ENCODE peak calls at places on chromosomes 3 and 15, in four cellular contexts. X is ovary, B is IMR-90, W is adrenal gland. Y is an unnamed sample. For H3K27me3, the result is how much of the 10 kb centered on the place peaks cover.

GRCh38 chr15:34737379-34737928 is 17.3 kb downstream of the GJD2 start:
- DNase-seq in X (no peak), B (peak), W (no peak), Y (no peak)

GRCh38 chr15:60423540-60423939 is 25.8 kb upstream of the ANXA2 start:
- DNase-seq in X (no peak), B (peak), W (no peak), Y (no peak)

GRCh38 chr15:88615303-88616107 is 5.6 kb upstream of the AEN start:
- DNase-seq in X (no peak), B (no peak), W (no peak), Y (no peak)

GRCh38 chr15:75594276-75594675 is 15.2 kb upstream of the PTPN9 start:
- DNase-seq in X (no peak), B (no peak), W (no peak), Y (no peak)

GRCh38 chr3:66449411-66449931 is 51.4 kb downstream of the LRIG1 start:
- DNase-seq in X (no peak), B (no peak), W (no peak), Y (no peak)

GRCh38 chr3:66581261-66581660 is 80.4 kb upstream of the LRIG1 start:
- DNase-seq in X (no peak), B (no peak), W (no peak), Y (no peak)

GRCh38 chr3:193917096-193917495 is 218.9 kb upstream of the HES1 start:
- DNase-seq in X (no peak), B (no peak), W (no peak), Y (no peak)

GRCh38 chr15:70560617-70561328 is 202.6 kb downstream of the UACA start:
- DNase-seq in X (no peak), B (no peak), W (peak), Y (no peak)

GRCh38 chr3:120640231-120640630 is 41.8 kb downstream of the HGD start:
- DNase-seq in X (no peak), B (no peak), W (no peak), Y (no peak)

GRCh38 chr15:71572452-71573053 is 237.8 kb upstream of the NR2E3 start:
- DNase-seq in X (no peak), B (no peak), W (no peak), Y (no peak)

GRCh38 chr3:56468184-56469106 is at the start of gene ERC2:
- DNase-seq in X (peak), B (no peak), W (peak), Y (no peak)

GRCh38 chr3:61718565-61718964 is 157.2 kb downstream of the PTPRG start:
- DNase-seq in X (no peak), B (no peak), W (no peak), Y (no peak)

GRCh38 chr15:67836477-67836876 is 3.4 kb downstream of the RNU6-1 start:
- DNase-seq in X (peak), B (peak), W (peak), Y (no peak)

GRCh38 chr15:89680282-89680873 is 1.2 kb upstream of the PLIN1 start:
- DNase-seq in X (peak), B (peak), W (peak), Y (peak)

GRCh38 chr15:88139936-88140335 is 116.6 kb downstream of the NTRK3 start:
- DNase-seq in X (no peak), B (no peak), W (no peak), Y (no peak)

GRCh38 chr3:134864644-134865043 is 69.6 kb downstream of the EPHB1 start:
- DNase-seq in X (no peak), B (no peak), W (peak), Y (no peak)

GRCh38 chr15:85865070-85865684 is 70.5 kb upstream of the KLHL25 start:
- DNase-seq in X (no peak), B (peak), W (peak), Y (peak)

GRCh38 chr15:78675206-78675605 is 34.2 kb upstream of the CHRNB4 start:
- DNase-seq in X (no peak), B (no peak), W (no peak), Y (no peak)

GRCh38 chr3:135514064-135514455 is 451.5 kb upstream of the PPP2R3A start:
- DNase-seq in X (no peak), B (no peak), W (no peak), Y (no peak)

GRCh38 chr3:12229896-12230295 is 59.0 kb upstream of the PPARG start:
- DNase-seq in X (no peak), B (no peak), W (no peak), Y (no peak)

GRCh38 chr3:73669268-73669667 is 44.5 kb upstream of the PDZRN3 start:
- DNase-seq in X (no peak), B (peak), W (no peak), Y (no peak)

GRCh38 chr15:85137507-85138175 is 156.0 kb downstream of the PDE8A start:
- DNase-seq in X (no peak), B (peak), W (no peak), Y (no peak)

GRCh38 chr15:49225572-49226281 is 55.7 kb downstream of the GALK2 start:
- DNase-seq in X (no peak), B (peak), W (no peak), Y (no peak)
- TF ChIP-seq CTCF in X (no peak), B (peak), W (no peak), Y (no peak)

GRCh38 chr15:36880913-36881290 is 219.4 kb downstream of the MEIS2 start:
- DNase-seq in X (no peak), B (no peak), W (no peak), Y (no peak)
- H3K27me3 ChIP-seq in X (under half), B (under half), W (under half), Y (under half)

DNA sequence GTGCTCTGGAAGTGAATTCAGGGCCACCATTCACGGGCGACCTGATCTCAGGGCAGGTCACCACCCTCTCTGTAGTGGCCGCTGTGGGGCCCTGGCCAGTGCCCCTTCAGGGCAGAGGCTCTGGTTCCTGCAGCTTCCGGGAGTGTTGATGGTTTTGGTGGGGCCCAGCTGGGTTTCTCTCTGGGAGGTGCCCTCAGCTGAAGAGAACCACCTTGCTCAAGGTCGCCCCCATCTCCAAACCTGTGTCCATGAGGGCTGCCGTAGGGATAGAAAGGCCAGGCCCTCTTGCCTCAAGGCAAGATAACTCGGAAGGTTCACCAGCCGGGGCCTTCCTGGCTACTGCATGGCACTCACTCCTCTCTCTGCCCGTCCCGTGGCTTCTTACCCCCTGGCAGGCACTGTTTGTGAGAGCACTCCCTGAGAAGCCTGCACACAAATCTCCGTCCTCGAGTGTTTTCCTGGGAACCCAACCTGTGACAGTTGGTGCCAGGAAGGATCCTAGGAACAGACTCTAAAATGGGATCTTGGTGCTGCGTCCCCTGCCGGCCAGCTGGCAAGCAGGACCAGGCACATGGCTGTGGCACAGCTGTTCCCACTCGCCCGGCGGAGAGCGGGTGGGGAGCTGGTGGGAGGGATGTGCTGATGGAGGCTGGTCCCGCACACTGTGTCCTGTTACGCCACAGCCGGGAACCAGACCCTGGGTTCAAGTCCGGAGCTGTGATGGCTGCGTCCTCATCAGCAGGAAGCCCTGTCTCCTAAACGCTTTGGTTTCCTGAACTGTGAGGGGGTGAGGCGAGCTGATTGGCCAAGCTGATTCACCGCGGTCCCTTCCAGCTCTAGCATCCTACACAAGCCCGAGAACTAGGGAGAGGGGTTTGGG is 23.2 kb upstream of the PIGZ start:
- DNase-seq in X (no peak), B (no peak), W (no peak), Y (no peak)
- TF ChIP-seq CTCF in X (no peak), B (no peak), W (no peak), Y (no peak)

GRCh38 chr3:10703875-10704274 is 112.2 kb upstream of the SLC6A11 start:
- DNase-seq in X (no peak), B (peak), W (no peak), Y (no peak)

GRCh38 chr3:10709110-10709781 is 106.8 kb upstream of the SLC6A11 start:
- DNase-seq in X (no peak), B (no peak), W (no peak), Y (no peak)

GRCh38 chr3:10707984-10708868 is 107.8 kb upstream of the SLC6A11 start:
- DNase-seq in X (no peak), B (no peak), W (no peak), Y (no peak)

GRCh38 chr3:10706156-10707088 is 109.6 kb upstream of the SLC6A11 start:
- DNase-seq in X (no peak), B (no peak), W (no peak), Y (no peak)

DNA sequence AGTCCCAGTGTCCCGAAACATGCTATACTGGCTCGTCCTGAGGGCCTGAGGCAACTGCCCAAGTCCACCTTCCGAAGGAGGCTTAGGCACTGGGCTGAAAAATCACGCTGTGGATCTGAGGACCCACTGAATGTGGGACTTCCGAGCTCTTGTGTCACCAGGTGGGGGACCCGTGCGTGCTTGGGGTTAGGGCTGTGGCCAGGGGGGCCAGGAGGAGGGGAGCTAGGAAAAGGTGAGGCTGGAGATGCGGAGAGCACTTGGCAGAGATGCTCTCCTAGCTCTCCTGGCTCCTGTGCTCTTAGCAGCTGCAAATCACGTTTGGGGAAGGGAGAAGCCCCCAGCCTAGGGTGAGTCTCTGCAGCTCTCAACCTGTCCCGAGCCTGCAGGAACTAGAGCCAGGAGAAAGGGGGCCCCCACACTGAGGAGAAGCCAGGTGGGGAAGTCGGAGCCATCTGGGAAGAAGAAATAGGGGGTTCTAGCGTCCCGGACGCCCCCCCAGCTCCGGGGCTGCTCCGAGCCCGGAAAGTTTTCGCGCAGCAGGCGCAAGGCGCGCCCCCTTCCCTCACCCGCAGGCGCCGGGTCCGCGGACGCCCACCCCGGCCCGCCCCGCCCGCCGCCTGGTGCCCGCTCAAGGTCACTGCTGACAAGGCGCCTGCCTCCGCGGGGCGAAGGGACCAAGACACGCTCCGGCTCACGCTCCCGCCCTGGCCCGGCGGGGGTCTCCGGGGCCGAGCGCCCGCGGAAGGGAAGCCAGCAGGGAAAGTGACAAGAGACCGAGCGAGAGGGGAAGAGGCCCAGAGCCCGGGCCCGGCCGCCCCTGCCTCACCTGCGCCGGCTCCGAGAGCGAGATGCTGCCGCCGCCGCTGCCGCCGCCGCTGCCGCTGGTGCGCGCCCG is 108.7 kb upstream of the SLC6A11 start:
- DNase-seq in X (no peak), B (no peak), W (no peak), Y (no peak)
- H3K27me3 ChIP-seq in X (under half), B (under half), W (under half), Y (under half)

DNA sequence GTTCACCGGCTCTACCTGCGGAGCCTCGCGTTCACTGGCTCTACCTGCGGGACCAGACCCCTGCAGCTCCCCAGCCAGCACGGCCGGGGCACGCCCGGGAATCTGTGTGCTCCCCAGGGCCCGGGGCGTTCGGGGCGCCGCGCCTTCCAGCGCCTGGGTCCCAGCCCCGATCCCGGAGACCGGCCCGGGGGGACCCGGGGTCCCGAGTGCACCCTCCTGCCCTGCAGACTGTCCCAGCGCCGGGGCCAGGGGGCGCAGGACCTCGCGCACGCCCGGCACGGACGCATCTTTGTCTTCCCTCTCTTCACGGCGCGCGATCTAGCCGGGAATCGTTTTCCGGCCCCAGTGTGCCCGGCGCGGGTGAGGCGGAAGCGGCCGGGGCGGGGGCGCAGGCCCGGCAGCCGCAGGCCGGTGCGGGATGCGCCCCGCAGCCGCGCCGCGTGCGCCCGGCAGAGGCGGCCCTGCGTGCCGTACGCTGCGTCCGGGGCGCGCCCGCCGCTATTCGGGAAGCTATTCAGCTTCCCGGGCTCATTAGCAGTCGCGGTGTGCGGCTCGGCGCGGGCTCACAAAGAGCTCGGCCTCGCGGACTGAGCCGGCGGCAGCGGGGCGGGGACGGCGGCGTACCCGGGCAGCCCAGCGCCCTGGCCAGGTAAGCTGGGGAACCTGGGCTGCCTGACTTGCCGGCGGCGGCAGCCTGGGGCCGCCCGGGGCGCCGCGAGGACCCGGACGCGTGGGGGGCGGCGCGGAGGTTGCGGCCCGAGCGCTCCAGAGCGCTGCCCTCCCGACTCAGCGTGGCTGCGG is at the start of gene APBA2:
- DNase-seq in X (no peak), B (peak), W (no peak), Y (no peak)
- TF ChIP-seq CTCF in X (no peak), B (peak), W (no peak), Y (no peak)

DNA sequence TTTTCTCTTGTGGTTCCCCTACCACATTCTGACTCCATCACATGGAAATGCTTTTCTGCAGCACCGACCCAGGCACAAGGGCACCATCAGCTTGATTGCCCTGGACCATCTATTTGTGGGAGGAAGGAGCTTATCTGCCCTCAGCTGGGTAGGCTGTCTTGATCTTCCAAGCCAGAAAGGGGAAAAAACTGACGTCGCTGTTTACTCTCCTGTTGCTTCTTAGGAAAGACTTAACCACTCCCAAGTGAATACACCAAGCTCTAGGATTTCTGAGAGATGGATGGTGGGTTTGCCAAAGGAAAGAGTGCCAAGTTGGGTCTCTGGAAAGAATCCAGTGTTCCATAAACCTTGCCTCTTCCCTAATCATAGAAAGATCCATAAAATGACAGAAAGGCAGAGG is 4.0 kb downstream of the TNFAIP8L3 start:
- DNase-seq in X (peak), B (no peak), W (no peak), Y (no peak)
- H3K27me3 ChIP-seq in X (under half), B (half or more), W (under half), Y (under half)

GRCh38 chr15:59262316-59262715 is 55.7 kb downstream of the LDHAL6B start:
- DNase-seq in X (no peak), B (no peak), W (no peak), Y (no peak)
- TF ChIP-seq CTCF in X (no peak), B (no peak), W (no peak), Y (no peak)

DNA sequence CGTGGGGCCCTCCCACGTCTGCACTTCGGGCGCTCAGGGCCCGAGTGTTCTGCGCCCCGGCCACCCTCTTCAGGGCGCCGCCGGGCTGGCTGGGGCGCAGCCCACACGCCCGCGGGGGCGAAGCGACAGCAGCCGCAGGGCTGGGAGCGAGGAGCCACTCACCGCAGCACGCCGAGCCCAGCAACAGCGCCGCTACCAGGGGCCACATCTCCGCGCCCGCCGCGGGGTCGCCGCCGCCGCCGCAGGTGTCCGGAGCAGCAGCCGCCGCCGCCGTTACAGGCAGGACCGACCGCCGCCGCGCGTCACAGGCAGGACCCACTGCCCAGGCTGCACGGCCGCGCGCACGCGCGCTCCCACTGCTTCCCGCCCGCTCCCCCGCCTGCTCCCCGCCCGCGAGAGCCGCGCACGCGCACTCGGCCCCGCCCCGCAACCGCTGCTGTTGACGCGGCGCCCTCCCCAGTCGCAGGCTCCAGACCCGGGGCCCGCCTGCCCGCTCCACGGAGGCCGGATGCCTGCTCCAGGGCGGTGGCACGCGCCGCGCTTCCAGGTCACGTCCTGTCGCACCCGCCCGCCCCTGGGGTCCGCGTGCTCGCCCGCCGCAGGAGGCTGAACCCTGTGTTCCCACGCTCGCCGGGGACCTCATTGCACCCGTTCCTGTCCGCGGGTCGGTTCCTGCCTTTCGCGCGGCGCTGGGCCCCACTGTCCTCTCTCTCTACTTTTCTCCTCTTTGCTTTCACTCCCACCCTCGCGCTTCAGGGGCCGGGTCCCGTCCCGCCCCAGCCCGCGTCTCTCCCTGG is at the start of gene CD47:
- DNase-seq in X (peak), B (peak), W (peak), Y (peak)
- H3K27me3 ChIP-seq in X (under half), B (under half), W (under half), Y (under half)

GRCh38 chr3:2713923-2714322 is 396.3 kb downstream of the IL5RA start:
- DNase-seq in X (no peak), B (no peak), W (no peak), Y (no peak)
- TF ChIP-seq CTCF in X (no peak), B (peak), W (no peak), Y (peak)

DNA sequence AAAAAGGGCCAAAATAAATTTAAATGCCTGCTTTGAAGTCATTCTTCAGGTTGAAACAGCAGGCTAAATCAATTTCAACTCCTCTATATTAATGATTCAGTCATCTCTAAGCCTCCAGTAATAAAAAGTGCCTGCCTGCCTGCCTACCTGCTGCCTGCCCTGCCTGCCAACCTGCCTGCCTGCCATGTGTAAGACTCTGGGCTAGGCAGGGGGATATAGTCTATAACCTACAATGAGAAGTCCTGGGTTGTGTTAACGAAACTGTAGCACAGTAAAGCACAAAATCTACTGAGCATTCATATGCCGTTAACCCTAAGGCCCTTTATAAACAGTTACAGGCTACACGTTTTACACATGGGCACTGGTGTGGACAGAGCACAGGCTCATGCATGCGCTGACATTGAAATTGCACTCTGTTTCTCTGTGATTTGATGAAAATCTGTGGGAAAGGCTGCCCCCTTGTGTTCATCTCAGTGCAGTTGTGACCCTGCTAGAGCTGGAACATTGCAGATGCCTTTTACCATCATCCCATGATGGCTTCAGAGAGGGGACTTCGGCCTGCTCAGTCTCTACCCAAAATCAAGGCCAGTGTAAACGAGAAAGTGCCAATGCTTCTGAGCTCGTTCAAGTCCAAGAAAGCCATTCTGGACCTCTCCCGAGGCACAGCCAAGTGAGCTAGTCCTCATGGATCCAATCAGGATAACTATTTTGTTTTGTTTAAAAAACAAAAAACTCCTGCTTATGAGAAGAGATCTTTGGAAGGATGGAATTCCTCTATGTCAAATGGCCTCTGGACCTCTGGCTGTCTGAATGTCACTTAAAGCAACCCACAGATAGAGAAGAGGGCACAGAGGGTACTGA is 64.6 kb downstream of the EFL1 start:
- DNase-seq in X (peak), B (peak), W (peak), Y (peak)
- H3K27me3 ChIP-seq in X (under half), B (under half), W (under half), Y (under half)